ENCODE peak calls at places on chromosome 1, in seven cellular contexts. E is cardiac fibroblast, B is cardiac muscle cell, V is fibroblast of pulmonary artery, N is choroid plexus epithelial cell, Y is HFF-Myc, R is pancreas. M is an unnamed sample.

GRCh38 chr1:183699643-183700160 is 46.6 kb upstream of the APOBEC4 start:
- DNase-seq in Y (no peak), E (peak), R (no peak), V (peak), B (peak), N (peak), M (peak)

GRCh38 chr1:52296345-52296744 is 69.7 kb downstream of the CC2D1B start:
- DNase-seq in V (peak), R (no peak), E (peak), Y (peak), B (peak), N (peak), M (peak)

GRCh38 chr1:84959294-84959693 is 37.6 kb downstream of the MCOLN2 start:
- DNase-seq in E (peak), Y (no peak), R (no peak), V (peak), B (no peak), N (peak), M (no peak)

GRCh38 chr1:61807606-61808005 is 65.3 kb downstream of the PATJ start:
- DNase-seq in E (no peak), Y (peak), B (no peak), R (no peak), V (no peak), N (no peak), M (no peak)

GRCh38 chr1:93255222-93256079 is 74.9 kb downstream of the CCDC18 start:
- DNase-seq in B (no peak), E (peak), Y (peak), V (peak), N (peak), R (no peak), M (no peak)

GRCh38 chr1:179194068-179194537 is 35.4 kb downstream of the ABL2 start:
- DNase-seq in N (no peak), E (no peak), V (no peak), R (no peak), B (no peak), Y (no peak), M (no peak)

GRCh38 chr1:9020325-9020724 is 5.9 kb downstream of the SLC2A7 start:
- DNase-seq in R (no peak), Y (no peak), B (no peak), E (no peak), V (no peak), N (no peak), M (no peak)

GRCh38 chr1:225368036-225368552 is 59.7 kb downstream of the LBR start:
- DNase-seq in B (no peak), Y (no peak), R (no peak), N (no peak), E (no peak), V (no peak), M (no peak)

GRCh38 chr1:162736633-162737067 is 53.9 kb upstream of the HSD17B7 start:
- DNase-seq in V (no peak), E (no peak), R (no peak), B (no peak), Y (no peak), N (no peak), M (no peak)

GRCh38 chr1:89906088-89906487 is 85.3 kb downstream of the LRRC8D start:
- DNase-seq in Y (no peak), B (no peak), E (no peak), N (no peak), R (no peak), V (no peak), M (no peak)

GRCh38 chr1:241485145-241485544 is 34.4 kb downstream of the FH start:
- DNase-seq in R (no peak), N (no peak), E (no peak), V (no peak), B (no peak), Y (no peak), M (no peak)

GRCh38 chr1:241488739-241489138 is 30.8 kb downstream of the FH start:
- DNase-seq in Y (no peak), V (no peak), R (no peak), N (no peak), E (no peak), B (no peak), M (no peak)

GRCh38 chr1:241482761-241483250 is 36.7 kb downstream of the FH start:
- DNase-seq in R (no peak), V (peak), N (peak), Y (no peak), E (peak), B (no peak), M (no peak)

DNA sequence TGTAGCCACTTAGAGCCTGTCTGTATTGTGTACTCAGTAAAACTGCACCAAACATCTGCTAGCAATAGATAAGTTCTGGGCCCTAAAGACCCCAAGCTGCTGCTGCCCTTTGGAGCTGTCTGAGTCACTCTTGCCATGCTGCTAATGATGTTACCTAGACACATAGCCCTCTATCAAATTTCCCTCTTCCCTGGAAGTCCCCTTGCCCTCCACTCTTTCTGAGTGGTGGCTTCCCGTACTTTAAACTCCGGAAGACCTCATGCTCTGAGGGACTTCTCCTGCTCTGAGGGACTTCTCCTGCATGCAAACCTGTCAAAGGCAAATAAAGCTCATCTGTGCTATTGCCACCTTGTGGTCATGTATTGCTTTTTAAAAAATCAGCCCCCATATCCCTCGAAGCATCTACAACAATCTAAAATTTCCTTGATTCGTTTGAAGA is 34.0 kb downstream of the FH start:
- DNase-seq in V (peak), N (peak), B (no peak), R (no peak), Y (no peak), E (peak), M (peak)
- TF ChIP-seq CTCF in V (peak), N (peak), B (peak), R (no peak), Y (peak), E (peak), M (peak)

DNA sequence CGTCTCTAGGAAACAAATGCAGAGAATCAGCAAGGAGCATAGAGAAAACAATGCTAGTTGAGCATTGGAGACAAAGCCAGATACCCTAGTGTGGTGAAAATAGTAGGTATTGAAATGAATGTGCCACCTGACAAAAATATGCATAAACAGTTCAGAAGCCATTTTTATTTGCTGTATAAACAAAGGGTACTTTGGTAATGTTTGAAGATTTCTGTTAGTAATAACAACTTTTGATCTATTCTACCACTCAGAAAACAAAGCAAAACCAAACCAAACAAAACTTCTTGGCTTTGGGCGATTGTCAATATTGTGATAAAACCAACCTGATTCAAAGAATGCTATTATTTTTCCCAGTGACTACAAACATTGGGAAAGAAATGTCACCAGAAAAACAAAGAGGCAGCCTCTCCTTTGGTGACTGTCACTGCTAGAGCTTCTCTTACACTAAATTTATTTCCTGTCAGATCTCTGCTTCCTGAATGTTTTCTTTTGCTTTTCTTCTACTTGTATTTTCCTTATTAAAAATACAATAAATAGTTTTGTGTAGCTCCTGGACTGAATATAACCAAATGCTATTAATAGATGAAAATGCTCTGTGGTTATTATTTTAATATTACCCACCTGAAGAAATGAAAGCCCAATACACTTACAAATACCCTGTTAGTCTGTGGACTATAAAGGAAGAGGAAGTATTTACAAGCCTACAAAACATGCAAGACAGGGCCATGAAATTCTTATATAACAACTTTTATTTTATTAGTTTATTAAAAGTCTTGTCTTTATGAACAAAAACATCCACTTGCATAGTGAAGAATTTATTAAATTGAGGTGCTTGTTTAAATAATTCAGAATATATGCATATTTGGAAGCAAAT is 5.7 kb downstream of the ATP6V1G3 start:
- DNase-seq in N (no peak), E (no peak), V (no peak), R (no peak), B (no peak), Y (no peak), M (peak)
- H3K4me3 ChIP-seq in N (no peak), E (no peak), V (no peak), R (no peak), B (no peak), Y (no peak), M (no peak)

GRCh38 chr1:160537714-160538665 is 14.9 kb upstream of the SLAMF6 start:
- DNase-seq in Y (no peak), R (no peak), B (no peak), N (no peak), V (no peak), E (no peak), M (no peak)

GRCh38 chr1:160540859-160541233 is 17.8 kb upstream of the SLAMF6 start:
- DNase-seq in R (no peak), N (no peak), E (no peak), B (no peak), Y (no peak), V (no peak), M (no peak)

GRCh38 chr1:160538985-160539651 is 16.1 kb upstream of the SLAMF6 start:
- DNase-seq in Y (no peak), V (no peak), N (no peak), B (no peak), R (no peak), E (no peak), M (peak)

GRCh38 chr1:160539896-160540858 is 17.1 kb upstream of the SLAMF6 start:
- DNase-seq in B (peak), V (peak), N (no peak), R (no peak), Y (no peak), E (peak), M (peak)

DNA sequence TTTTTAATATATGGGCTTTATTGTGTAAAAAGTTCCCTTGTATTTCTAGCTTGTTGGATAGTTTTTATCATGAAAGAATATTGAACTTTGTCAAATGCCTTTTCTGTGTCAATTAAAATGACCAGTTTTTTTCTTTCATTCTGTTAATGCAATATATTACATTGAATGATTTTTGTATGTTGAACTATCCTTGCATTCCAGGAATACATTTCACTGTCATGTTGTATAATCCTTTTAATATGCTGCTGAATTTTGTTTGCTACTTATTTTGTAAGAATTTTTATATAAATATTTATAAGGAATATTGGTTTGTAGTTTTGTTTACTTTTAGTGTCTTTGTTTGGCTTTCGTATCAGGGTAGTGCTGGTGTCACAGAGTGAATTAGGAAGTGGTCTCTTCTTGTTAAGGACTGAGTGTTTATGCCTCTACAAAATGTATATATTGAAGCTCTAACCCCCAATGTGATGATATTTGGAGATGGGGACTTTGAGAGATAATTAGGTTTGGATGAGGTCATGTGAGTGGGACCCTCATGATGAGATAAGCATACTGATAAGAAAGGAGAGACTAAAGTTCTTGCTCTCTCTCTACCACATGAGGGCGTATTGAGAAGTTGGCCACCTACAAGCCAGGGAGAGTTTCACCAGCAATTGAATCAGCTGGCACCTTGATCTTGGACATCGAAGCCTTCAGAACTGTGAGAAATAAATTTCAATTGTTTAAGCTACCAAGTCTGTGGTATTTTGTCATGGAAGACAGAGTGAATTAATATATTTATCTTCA is 12.0 kb upstream of the SLAMF6 start:
- DNase-seq in E (no peak), N (no peak), B (no peak), V (no peak), Y (no peak), R (no peak), M (no peak)
- TF ChIP-seq CTCF in E (no peak), N (no peak), B (no peak), V (no peak), Y (no peak), R (no peak), M (no peak)

DNA sequence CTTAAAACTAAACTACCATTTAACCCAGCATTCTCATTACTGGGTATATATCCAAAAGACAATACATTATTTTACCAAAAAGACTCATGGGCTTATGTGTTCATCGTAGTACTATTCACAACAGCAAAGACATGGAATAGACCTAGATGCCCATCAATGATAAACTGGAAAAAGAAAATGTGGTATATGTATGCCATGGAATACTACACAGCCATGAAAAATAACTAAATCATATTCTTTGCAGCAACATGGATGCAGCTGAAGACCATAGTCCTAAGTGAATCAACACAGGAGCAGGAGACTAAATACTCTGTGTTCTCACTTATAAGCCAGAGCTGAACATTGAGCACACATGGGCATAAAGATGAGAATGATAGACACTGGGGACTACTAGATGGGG is 645.1 kb upstream of the B3GALT2 start:
- DNase-seq in E (no peak), Y (no peak), B (no peak), R (no peak), N (no peak), V (no peak), M (no peak)
- H3K4me3 ChIP-seq in E (no peak), Y (no peak), B (no peak), R (no peak), N (no peak), V (no peak), M (no peak)

GRCh38 chr1:40421694-40422384 is 28.4 kb upstream of the ZFP69B start:
- DNase-seq in E (peak), B (no peak), N (peak), V (peak), R (no peak), Y (no peak), M (no peak)

GRCh38 chr1:40422630-40423263 is 27.5 kb upstream of the ZFP69B start:
- DNase-seq in N (no peak), B (no peak), V (no peak), E (no peak), Y (no peak), R (no peak), M (no peak)

GRCh38 chr1:40421348-40421693 is 29.0 kb upstream of the ZFP69B start:
- DNase-seq in R (no peak), Y (no peak), E (no peak), V (no peak), N (no peak), B (no peak), M (no peak)

GRCh38 chr1:40423951-40424618 is 26.2 kb upstream of the ZFP69B start:
- DNase-seq in E (no peak), Y (no peak), V (no peak), R (no peak), B (no peak), N (no peak), M (no peak)

GRCh38 chr1:40423264-40423642 is 27.0 kb upstream of the ZFP69B start:
- DNase-seq in B (no peak), V (no peak), R (no peak), E (no peak), N (no peak), Y (no peak), M (no peak)
- TF ChIP-seq CTCF in B (no peak), V (no peak), R (no peak), E (no peak), N (no peak), Y (no peak), M (no peak)

GRCh38 chr1:10948463-10948775 is 64.0 kb upstream of the TARDBP start:
- DNase-seq in B (no peak), E (no peak), Y (no peak), R (no peak), V (no peak), N (no peak), M (no peak)
- H3K4me3 ChIP-seq in B (no peak), E (no peak), Y (no peak), R (no peak), V (no peak), N (no peak), M (no peak)

DNA sequence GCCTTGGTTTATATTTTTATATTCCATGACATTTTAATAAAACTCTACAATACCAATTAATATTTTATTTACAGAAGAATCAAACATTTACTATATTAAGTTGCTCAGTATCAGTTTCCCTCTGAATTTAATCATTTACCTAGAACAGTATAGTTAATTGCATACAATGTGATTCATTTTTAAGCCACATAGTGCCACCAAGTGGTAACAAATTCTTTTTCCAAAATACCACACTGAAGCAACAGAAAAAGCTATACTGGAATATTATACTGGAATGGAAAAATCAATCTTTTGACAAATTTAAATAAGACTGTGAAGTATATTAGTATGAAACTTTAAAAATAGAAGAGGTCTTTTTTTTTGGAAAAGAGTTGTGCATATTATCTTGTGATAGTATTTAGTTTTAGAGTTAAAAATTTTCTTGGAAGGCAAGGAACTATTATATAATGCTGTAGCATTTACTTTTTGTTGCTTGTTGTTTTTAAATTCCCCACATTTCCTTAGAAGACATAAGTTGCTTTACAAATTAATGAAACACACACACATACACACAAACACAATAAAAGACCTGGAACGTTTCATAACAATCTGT is 57.3 kb downstream of the ZNF644 start:
- DNase-seq in B (peak), Y (no peak), E (peak), N (peak), R (no peak), V (peak), M (no peak)
- TF ChIP-seq CTCF in B (peak), Y (no peak), E (peak), N (peak), R (peak), V (peak), M (peak)

GRCh38 chr1:219277304-219277840 is 103.7 kb downstream of the LYPLAL1 start:
- DNase-seq in R (no peak), E (no peak), N (no peak), Y (no peak), V (no peak), B (no peak), M (no peak)

GRCh38 chr1:219269171-219269570 is 95.5 kb downstream of the LYPLAL1 start:
- DNase-seq in V (no peak), R (no peak), Y (no peak), N (no peak), B (no peak), E (no peak), M (no peak)

GRCh38 chr1:219273088-219273686 is 99.5 kb downstream of the LYPLAL1 start:
- DNase-seq in B (no peak), V (no peak), N (no peak), E (no peak), Y (no peak), R (no peak), M (no peak)

GRCh38 chr1:219276029-219276738 is 102.5 kb downstream of the LYPLAL1 start:
- DNase-seq in Y (no peak), E (no peak), N (no peak), B (no peak), V (no peak), R (no peak), M (no peak)

DNA sequence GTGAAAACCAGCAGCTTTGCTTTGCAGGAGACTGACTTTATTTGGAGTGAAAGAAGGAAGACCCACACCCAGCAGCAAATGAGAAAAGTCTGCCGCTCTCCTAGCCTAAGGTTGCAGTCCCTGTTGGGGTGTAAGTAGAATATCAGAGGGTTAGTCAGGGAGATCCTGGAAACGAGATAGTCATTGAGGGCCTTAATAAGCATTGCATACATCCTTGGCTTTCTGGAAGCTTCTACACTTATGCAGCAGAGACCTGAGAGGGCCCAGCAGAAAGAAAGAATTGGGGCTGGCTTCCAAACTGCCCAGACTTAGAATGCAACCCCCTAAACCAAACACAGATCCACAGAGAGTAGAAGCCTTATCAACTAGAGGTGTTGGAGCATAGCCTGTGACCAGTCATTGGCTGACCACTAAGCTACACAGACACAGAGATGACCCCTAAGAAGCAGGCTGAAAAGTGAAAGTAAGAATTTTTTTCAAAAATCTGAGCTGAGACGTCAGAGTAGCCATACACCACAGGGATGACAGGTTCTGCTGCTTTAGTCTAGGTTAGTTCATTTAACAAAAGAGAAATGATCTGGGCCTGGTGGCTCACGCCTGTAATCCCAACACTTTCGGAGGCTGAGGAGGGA is 98.4 kb downstream of the LYPLAL1 start:
- DNase-seq in E (peak), N (peak), V (no peak), B (no peak), Y (no peak), R (no peak), M (no peak)
- H3K4me3 ChIP-seq in E (no peak), N (no peak), V (no peak), B (no peak), Y (no peak), R (no peak), M (no peak)

GRCh38 chr1:50975436-50975835 is 5.4 kb downstream of the CDKN2C start:
- DNase-seq in V (no peak), N (no peak), R (no peak), Y (no peak), E (no peak), B (no peak), M (no peak)

GRCh38 chr1:50977575-50978143 is 7.6 kb downstream of the CDKN2C start:
- DNase-seq in E (peak), Y (no peak), V (peak), N (peak), B (peak), R (peak), M (peak)

GRCh38 chr1:50976890-50977574 is 7.0 kb downstream of the CDKN2C start:
- DNase-seq in B (no peak), E (peak), N (peak), Y (no peak), V (peak), R (no peak), M (no peak)

GRCh38 chr1:50974618-50974935 is 4.5 kb downstream of the CDKN2C start:
- DNase-seq in B (no peak), R (no peak), E (no peak), V (no peak), Y (no peak), N (no peak), M (no peak)

GRCh38 chr1:50976111-50976889 is 6.3 kb downstream of the CDKN2C start:
- DNase-seq in Y (no peak), B (no peak), V (no peak), E (no peak), N (no peak), R (no peak), M (no peak)
- TF ChIP-seq CTCF in Y (no peak), B (no peak), V (no peak), E (no peak), N (no peak), R (no peak), M (no peak)

M was measured in Caco-2.